ENCODE peak calls at places on chromosomes 3 and 15, in ten cellular contexts. T, A, R, X, E, Y, O, N, M and J are unnamed samples.

GRCh38 chr3:85801955-85802354 is 843.2 kb downstream of the CADM2 start:
- DNase-seq in Y (peak; percentile 14), M (no peak), R (no peak), A (peak; percentile 80), T (no peak), O (no peak), E (no peak), N (no peak), X (no peak), J (no peak)

GRCh38 chr3:47000922-47001730 is 21.7 kb downstream of the NBEAL2 start:
- DNase-seq in Y (no peak), N (peak; percentile 8), T (no peak), M (no peak), A (no peak), O (no peak), X (peak; percentile 18), R (peak; percentile 64), E (no peak), J (no peak)

GRCh38 chr15:92974183-92974915 is 74.2 kb downstream of the CHD2 start:
- DNase-seq in E (no peak), Y (no peak), R (no peak), X (no peak), N (no peak), O (no peak), T (no peak), A (no peak), M (no peak), J (no peak)

GRCh38 chr3:14520967-14521366 is 19.2 kb downstream of the GRIP2 start:
- DNase-seq in Y (no peak), X (no peak), R (no peak), T (no peak), N (no peak), M (peak; percentile 49), E (no peak), O (no peak), A (no peak), J (no peak)

GRCh38 chr15:86690566-86690965 is 610.9 kb downstream of the AGBL1 start:
- DNase-seq in R (no peak), M (no peak), O (no peak), T (no peak), N (no peak), X (no peak), E (no peak), A (peak; percentile 15), Y (no peak), J (no peak)

GRCh38 chr3:133246119-133246518 is 153.7 kb upstream of the BFSP2 start:
- DNase-seq in T (no peak), M (no peak), A (no peak), O (no peak), N (no peak), E (no peak), Y (no peak), R (no peak), X (no peak), J (peak; percentile 19)

GRCh38 chr15:101324513-101325177 is 29.6 kb upstream of the SNRPA1 start:
- DNase-seq in E (no peak), R (no peak), M (no peak), X (no peak), A (no peak), Y (no peak), T (no peak), N (no peak), O (no peak), J (no peak)

GRCh38 chr15:53527996-53528395 is 231.5 kb downstream of the WDR72 start:
- DNase-seq in Y (no peak), R (no peak), O (no peak), T (no peak), E (no peak), N (no peak), X (no peak), M (no peak), A (no peak), J (no peak)

GRCh38 chr3:25084016-25084415 is 344.0 kb upstream of the RARB start:
- DNase-seq in X (no peak), T (no peak), Y (no peak), O (no peak), M (no peak), N (no peak), R (no peak), E (no peak), A (no peak), J (no peak)

GRCh38 chr3:25091938-25092337 is 336.1 kb upstream of the RARB start:
- DNase-seq in A (no peak), X (no peak), R (no peak), M (no peak), E (no peak), Y (no peak), N (no peak), O (no peak), T (no peak), J (no peak)

GRCh38 chr3:25088284-25088683 is 339.8 kb upstream of the RARB start:
- DNase-seq in E (no peak), T (no peak), M (no peak), N (no peak), A (no peak), R (no peak), O (no peak), Y (no peak), X (no peak), J (no peak)

GRCh38 chr3:25090869-25091453 is 337.1 kb upstream of the RARB start:
- DNase-seq in T (no peak), E (no peak), O (no peak), A (no peak), M (no peak), R (no peak), N (no peak), Y (no peak), X (no peak), J (no peak)

GRCh38 chr3:25086721-25087120 is 341.3 kb upstream of the RARB start:
- DNase-seq in R (no peak), N (no peak), O (no peak), E (no peak), M (no peak), X (no peak), Y (no peak), T (no peak), A (no peak), J (no peak)
- H3K4me3 ChIP-seq in R (no peak overlapping the region), N (no peak overlapping the region), O (no peak overlapping the region), E (no peak overlapping the region), M (no peak overlapping the region), X (no peak overlapping the region), Y (no peak overlapping the region), T (no peak overlapping the region), A (no peak overlapping the region), J (no peak overlapping the region)

GRCh38 chr3:145807990-145808389 is 353.0 kb downstream of the PLOD2 start:
- DNase-seq in A (peak; percentile 7), T (no peak), X (no peak), Y (no peak), O (peak; percentile 16), E (peak; percentile 54), N (no peak), M (no peak), R (no peak), J (peak; percentile 43)
- TF ChIP-seq CTCF in A (peak; percentile 36), T (no peak), X (no peak), Y (peak; percentile 14), O (peak; percentile 41), E (peak; percentile 40), N (no peak), M (no peak), R (no peak), J (peak; percentile 43)

GRCh38 chr3:39334205-39334604 is 4.7 kb downstream of the CCR8 start:
- DNase-seq in R (no peak), T (no peak), X (no peak), Y (no peak), O (no peak), E (no peak), A (no peak), N (no peak), M (no peak), J (no peak)

GRCh38 chr3:39332525-39332924 is 3.0 kb downstream of the CCR8 start:
- DNase-seq in M (no peak), R (no peak), X (no peak), O (peak; percentile 42), Y (no peak), E (no peak), A (no peak), N (peak; percentile 14), T (no peak), J (no peak)

GRCh38 chr3:39330824-39331223 is 1.3 kb downstream of the CCR8 start:
- DNase-seq in R (no peak), M (no peak), T (no peak), E (no peak), A (no peak), O (no peak), X (no peak), Y (no peak), N (no peak), J (no peak)

GRCh38 chr3:39329493-39329892 is at the start of gene CCR8:
- DNase-seq in T (no peak), M (no peak), R (no peak), Y (no peak), E (no peak), N (no peak), O (no peak), X (no peak), A (no peak), J (no peak)

DNA sequence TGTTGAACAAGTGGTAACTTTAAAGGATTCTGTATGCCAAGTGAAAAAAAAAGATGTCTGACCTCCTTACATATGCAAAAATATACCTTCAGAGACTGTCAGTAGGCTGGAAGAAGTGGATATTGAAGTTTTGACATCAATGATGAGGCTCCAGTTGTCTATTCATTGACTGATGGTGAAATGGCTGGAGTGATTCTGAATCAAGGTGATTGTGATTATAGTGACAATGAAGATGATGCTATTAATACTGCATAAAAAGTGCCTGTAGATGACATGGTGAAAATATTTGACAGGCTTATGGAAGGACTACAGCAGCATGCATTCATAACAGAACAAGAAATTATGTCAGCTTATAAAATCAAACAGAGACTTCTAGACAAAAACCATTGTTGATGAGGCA is 4.1 kb downstream of the CCR8 start:
- DNase-seq in Y (no peak), N (no peak), T (no peak), M (no peak), O (no peak), A (no peak), X (no peak), E (no peak), R (no peak), J (no peak)
- H3K4me3 ChIP-seq in Y (no peak overlapping the region), N (no peak overlapping the region), T (no peak overlapping the region), M (no peak overlapping the region), O (no peak overlapping the region), A (no peak overlapping the region), X (no peak overlapping the region), E (no peak overlapping the region), R (no peak overlapping the region), J (no peak overlapping the region)

GRCh38 chr3:51886447-51886846 is 11.0 kb upstream of the IQCF5 start:
- DNase-seq in R (no peak), X (no peak), O (no peak), E (no peak), N (no peak), Y (no peak), M (no peak), T (no peak), A (no peak), J (no peak)

GRCh38 chr3:51887620-51888019 is 12.2 kb upstream of the IQCF5 start:
- DNase-seq in M (no peak), Y (no peak), T (no peak), R (no peak), A (peak; percentile 90), X (no peak), O (no peak), E (no peak), N (no peak), J (no peak)

GRCh38 chr3:51894939-51895338 is 8.2 kb downstream of the IQCF1 start:
- DNase-seq in A (no peak), X (no peak), T (no peak), Y (no peak), M (no peak), R (no peak), N (no peak), O (no peak), E (no peak), J (no peak)

GRCh38 chr3:51888463-51889105 is 13.2 kb upstream of the IQCF5 start:
- DNase-seq in R (no peak), E (no peak), M (no peak), T (no peak), X (no peak), O (no peak), Y (no peak), A (no peak), N (no peak), J (no peak)

GRCh38 chr3:51891242-51892039 is 11.7 kb downstream of the IQCF1 start:
- DNase-seq in Y (no peak), E (no peak), A (no peak), O (no peak), R (no peak), N (no peak), X (no peak), M (no peak), T (no peak), J (no peak)
- TF ChIP-seq CTCF in Y (no peak), E (no peak), A (no peak), O (no peak), R (no peak), N (no peak), X (no peak), M (no peak), T (no peak), J (no peak)